ENCODE peak calls at places on chromosomes 7 and 10, in four cellular contexts. One of them, this sample, is unnamed.

GRCh38 chr7:156979711-156980110 is 30.2 kb downstream of the NOM1 start:
- DNase-seq in retinal pigment epithelial cell: no peak
- DNase-seq in neural progenitor cell: no peak
- DNase-seq in sigmoid colon: no peak
- DNase-seq in this sample: no peak

GRCh38 chr7:112540839-112541577 is 60.2 kb downstream of the LSMEM1 start:
- DNase-seq in retinal pigment epithelial cell: no peak
- DNase-seq in neural progenitor cell: no peak
- DNase-seq in sigmoid colon: no peak
- DNase-seq in this sample: no peak

GRCh38 chr10:101166430-101166829 is 35.3 kb downstream of the TLX1 start:
- DNase-seq in retinal pigment epithelial cell: no peak
- DNase-seq in neural progenitor cell: no peak
- DNase-seq in sigmoid colon: no peak
- DNase-seq in this sample: no peak

GRCh38 chr7:105621617-105622016 is 40.3 kb upstream of the EFCAB10 start:
- DNase-seq in retinal pigment epithelial cell: no peak
- DNase-seq in neural progenitor cell: no peak
- DNase-seq in sigmoid colon: peak; percentile 89
- DNase-seq in this sample: peak; percentile 35

GRCh38 chr10:117860135-117860534 is 186.6 kb downstream of the RAB11FIP2 start:
- DNase-seq in retinal pigment epithelial cell: no peak
- DNase-seq in neural progenitor cell: no peak
- DNase-seq in sigmoid colon: no peak
- DNase-seq in this sample: no peak

GRCh38 chr7:40234046-40234445 is 99.2 kb downstream of the SUGCT start:
- DNase-seq in retinal pigment epithelial cell: no peak
- DNase-seq in neural progenitor cell: no peak
- DNase-seq in sigmoid colon: no peak
- DNase-seq in this sample: no peak

GRCh38 chr7:23067271-23067670 is 38.3 kb upstream of the KLHL7 start:
- DNase-seq in retinal pigment epithelial cell: no peak
- DNase-seq in neural progenitor cell: no peak
- DNase-seq in sigmoid colon: no peak
- DNase-seq in this sample: peak; percentile 55

GRCh38 chr10:92111336-92111939 is 179.4 kb downstream of the CPEB3 start:
- DNase-seq in retinal pigment epithelial cell: no peak
- DNase-seq in neural progenitor cell: no peak
- DNase-seq in sigmoid colon: no peak
- DNase-seq in this sample: no peak

GRCh38 chr7:94190599-94191061 is 186.5 kb upstream of the BET1 start:
- DNase-seq in retinal pigment epithelial cell: peak; percentile 97
- DNase-seq in neural progenitor cell: no peak
- DNase-seq in sigmoid colon: no peak
- DNase-seq in this sample: peak; percentile 97

GRCh38 chr10:21402606-21403083 is 122.8 kb downstream of the SKIDA1 start:
- DNase-seq in retinal pigment epithelial cell: peak; percentile 71
- DNase-seq in neural progenitor cell: no peak
- DNase-seq in sigmoid colon: no peak
- DNase-seq in this sample: peak; percentile 32

GRCh38 chr7:28547115-28547514 is 134.8 kb downstream of the CREB5 start:
- DNase-seq in retinal pigment epithelial cell: no peak
- DNase-seq in neural progenitor cell: no peak
- DNase-seq in sigmoid colon: no peak
- DNase-seq in this sample: no peak

GRCh38 chr7:155788616-155789000 is 23.7 kb downstream of the SHH start:
- DNase-seq in retinal pigment epithelial cell: no peak
- DNase-seq in neural progenitor cell: no peak
- DNase-seq in sigmoid colon: peak; percentile 51
- DNase-seq in this sample: no peak

GRCh38 chr7:6256709-6257535 is 15.5 kb downstream of the CYTH3 start:
- DNase-seq in retinal pigment epithelial cell: no peak
- DNase-seq in neural progenitor cell: no peak
- DNase-seq in sigmoid colon: no peak
- DNase-seq in this sample: peak; percentile 82

GRCh38 chr10:83801983-83802382 is 337.3 kb upstream of the GHITM start:
- DNase-seq in retinal pigment epithelial cell: no peak
- DNase-seq in neural progenitor cell: peak; percentile 8
- DNase-seq in sigmoid colon: no peak
- DNase-seq in this sample: no peak

GRCh38 chr7:131057524-131058065 is 270.1 kb upstream of the MKLN1 start:
- DNase-seq in retinal pigment epithelial cell: no peak
- DNase-seq in neural progenitor cell: no peak
- DNase-seq in sigmoid colon: no peak
- DNase-seq in this sample: no peak

GRCh38 chr7:4006687-4007086 is 675.4 kb upstream of the FOXK1 start:
- DNase-seq in retinal pigment epithelial cell: no peak
- DNase-seq in neural progenitor cell: peak; percentile 44
- DNase-seq in sigmoid colon: peak; percentile 28
- DNase-seq in this sample: no peak

GRCh38 chr7:21383217-21383832 is 44.6 kb upstream of the SP4 start:
- DNase-seq in retinal pigment epithelial cell: no peak
- DNase-seq in neural progenitor cell: no peak
- DNase-seq in sigmoid colon: no peak
- DNase-seq in this sample: no peak

GRCh38 chr10:58967551-58968418 is 208.7 kb upstream of the PHYHIPL start:
- DNase-seq in retinal pigment epithelial cell: no peak
- DNase-seq in neural progenitor cell: peak; percentile 85
- DNase-seq in sigmoid colon: no peak
- DNase-seq in this sample: peak; percentile 20

GRCh38 chr10:51915031-51915542 is 215.7 kb upstream of the CSTF2T start:
- DNase-seq in retinal pigment epithelial cell: no peak
- DNase-seq in neural progenitor cell: no peak
- DNase-seq in sigmoid colon: no peak
- DNase-seq in this sample: no peak

GRCh38 chr7:101128040-101128834 is 1.3 kb downstream of the SERPINE1 start:
- DNase-seq in retinal pigment epithelial cell: no peak
- DNase-seq in neural progenitor cell: no peak
- DNase-seq in sigmoid colon: no peak
- DNase-seq in this sample: peak; percentile 29

GRCh38 chr7:157715071-157715937 is 378.5 kb downstream of the DNAJB6 start:
- DNase-seq in retinal pigment epithelial cell: no peak
- DNase-seq in neural progenitor cell: no peak
- DNase-seq in sigmoid colon: peak; percentile 44
- DNase-seq in this sample: no peak

GRCh38 chr7:18354686-18355085 is 140.9 kb upstream of the HDAC9 start:
- DNase-seq in retinal pigment epithelial cell: no peak
- DNase-seq in neural progenitor cell: no peak
- DNase-seq in sigmoid colon: no peak
- DNase-seq in this sample: no peak

GRCh38 chr7:45921699-45922519 is 837 bp upstream of the IGFBP3 start:
- DNase-seq in retinal pigment epithelial cell: peak; percentile 28
- DNase-seq in neural progenitor cell: peak; percentile 88
- DNase-seq in sigmoid colon: no peak
- DNase-seq in this sample: peak; percentile 89

GRCh38 chr7:118642396-118642795 is 417.9 kb downstream of the ANKRD7 start:
- DNase-seq in retinal pigment epithelial cell: no peak
- DNase-seq in neural progenitor cell: no peak
- DNase-seq in sigmoid colon: no peak
- DNase-seq in this sample: no peak

DNA sequence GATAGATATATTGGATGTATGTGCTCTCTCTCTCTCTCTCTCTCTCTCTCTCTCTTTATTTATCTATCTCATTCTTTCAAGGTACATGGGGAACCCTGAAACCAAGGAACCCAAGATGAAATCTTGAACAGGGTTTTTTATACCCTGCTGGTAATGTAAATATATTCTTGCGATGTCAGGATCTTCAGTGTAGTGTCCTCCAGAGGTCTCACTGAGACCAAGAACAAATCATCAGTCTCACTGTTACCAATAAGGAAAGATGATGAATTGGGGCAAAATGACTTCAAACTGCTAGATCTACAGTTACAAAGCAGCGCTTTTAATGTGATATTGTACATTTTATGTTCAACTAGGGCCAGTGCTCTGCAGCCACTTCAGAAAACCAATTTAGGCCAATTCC is 423.5 kb downstream of the ANKRD7 start:
- DNase-seq in retinal pigment epithelial cell: no peak
- DNase-seq in neural progenitor cell: no peak
- DNase-seq in sigmoid colon: no peak
- DNase-seq in this sample: no peak
- TF ChIP-seq CTCF in retinal pigment epithelial cell: no peak
- TF ChIP-seq CTCF in neural progenitor cell: no peak
- TF ChIP-seq CTCF in sigmoid colon: no peak
- TF ChIP-seq CTCF in this sample: no peak

DNA sequence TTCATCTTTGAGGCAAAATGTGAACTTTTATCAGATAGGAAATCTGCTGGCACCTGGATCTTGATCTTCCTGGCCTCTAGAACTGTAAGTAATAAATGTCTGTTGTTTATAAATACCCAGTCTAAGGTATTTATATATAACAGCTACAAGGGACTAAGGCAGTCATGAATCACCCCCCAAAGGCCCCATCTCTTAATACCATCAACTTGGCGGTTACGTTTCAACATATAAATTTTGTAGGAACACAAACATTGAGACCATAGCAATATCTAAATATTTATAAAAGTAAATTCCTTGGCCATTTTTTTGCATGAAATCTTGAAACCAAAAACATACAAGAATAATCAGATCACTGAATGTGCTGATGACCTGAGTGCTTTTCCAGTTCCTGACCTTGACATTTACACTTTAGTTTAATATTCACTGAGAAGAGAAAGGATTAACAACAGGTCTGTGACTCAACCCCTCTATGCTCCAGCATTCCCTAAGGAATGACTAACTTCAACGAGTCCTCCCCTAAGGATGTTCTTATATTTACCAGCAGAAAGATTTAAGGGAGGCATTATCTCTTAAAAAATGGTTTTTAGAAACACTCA is 1438.5 kb upstream of the CELF2 start:
- DNase-seq in retinal pigment epithelial cell: no peak
- DNase-seq in neural progenitor cell: no peak
- DNase-seq in sigmoid colon: no peak
- DNase-seq in this sample: no peak
- TF ChIP-seq CTCF in retinal pigment epithelial cell: no peak
- TF ChIP-seq CTCF in neural progenitor cell: no peak
- TF ChIP-seq CTCF in sigmoid colon: no peak
- TF ChIP-seq CTCF in this sample: no peak

GRCh38 chr10:27614776-27615175 is 110.7 kb downstream of the RAB18 start:
- DNase-seq in retinal pigment epithelial cell: no peak
- DNase-seq in neural progenitor cell: no peak
- DNase-seq in sigmoid colon: no peak
- DNase-seq in this sample: no peak
- TF ChIP-seq CTCF in retinal pigment epithelial cell: no peak
- TF ChIP-seq CTCF in neural progenitor cell: no peak
- TF ChIP-seq CTCF in sigmoid colon: no peak
- TF ChIP-seq CTCF in this sample: no peak

GRCh38 chr10:124533266-124533665 is 71.6 kb downstream of the LHPP start:
- DNase-seq in retinal pigment epithelial cell: no peak
- DNase-seq in neural progenitor cell: no peak
- DNase-seq in sigmoid colon: no peak
- DNase-seq in this sample: no peak

GRCh38 chr10:124532788-124533187 is 71.2 kb downstream of the LHPP start:
- DNase-seq in retinal pigment epithelial cell: no peak
- DNase-seq in neural progenitor cell: no peak
- DNase-seq in sigmoid colon: no peak
- DNase-seq in this sample: no peak

GRCh38 chr10:124535731-124536495 is 74.3 kb downstream of the LHPP start:
- DNase-seq in retinal pigment epithelial cell: no peak
- DNase-seq in neural progenitor cell: no peak
- DNase-seq in sigmoid colon: no peak
- DNase-seq in this sample: no peak

GRCh38 chr10:124534821-124535601 is 73.4 kb downstream of the LHPP start:
- DNase-seq in retinal pigment epithelial cell: no peak
- DNase-seq in neural progenitor cell: no peak
- DNase-seq in sigmoid colon: no peak
- DNase-seq in this sample: no peak

DNA sequence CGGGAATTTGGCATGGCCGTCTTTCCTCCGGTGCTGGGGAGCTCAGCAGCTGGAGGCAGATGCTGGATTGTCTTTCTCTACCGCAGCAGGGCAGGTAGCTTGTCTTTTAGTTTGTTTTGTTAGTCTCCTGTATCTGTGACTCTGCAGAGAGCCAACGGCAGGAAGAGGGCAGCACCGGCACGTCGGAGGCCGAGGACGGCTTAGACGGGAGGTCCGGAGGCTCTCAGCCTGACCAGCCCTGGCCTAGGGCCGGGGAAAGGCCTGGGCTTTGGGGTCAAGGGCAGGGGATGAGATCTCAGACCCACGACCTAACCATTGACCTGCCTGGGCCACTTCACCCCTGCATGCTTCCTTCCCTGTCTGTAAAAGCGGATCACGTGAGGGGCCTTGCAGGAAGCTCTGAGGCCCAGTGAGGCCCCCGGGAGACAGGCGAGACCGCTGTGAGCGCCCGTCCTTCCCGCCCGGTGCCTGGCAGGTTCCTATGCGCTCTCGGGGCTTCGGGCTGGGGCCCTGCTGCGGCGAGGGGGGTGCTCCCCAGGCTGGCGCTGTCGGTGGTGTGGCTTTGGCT is 72.7 kb downstream of the LHPP start:
- DNase-seq in retinal pigment epithelial cell: no peak
- DNase-seq in neural progenitor cell: peak; percentile 60
- DNase-seq in sigmoid colon: peak; percentile 82
- DNase-seq in this sample: no peak
- TF ChIP-seq CTCF in retinal pigment epithelial cell: peak; percentile 40
- TF ChIP-seq CTCF in neural progenitor cell: peak; percentile 54
- TF ChIP-seq CTCF in sigmoid colon: no peak
- TF ChIP-seq CTCF in this sample: peak; percentile 49

DNA sequence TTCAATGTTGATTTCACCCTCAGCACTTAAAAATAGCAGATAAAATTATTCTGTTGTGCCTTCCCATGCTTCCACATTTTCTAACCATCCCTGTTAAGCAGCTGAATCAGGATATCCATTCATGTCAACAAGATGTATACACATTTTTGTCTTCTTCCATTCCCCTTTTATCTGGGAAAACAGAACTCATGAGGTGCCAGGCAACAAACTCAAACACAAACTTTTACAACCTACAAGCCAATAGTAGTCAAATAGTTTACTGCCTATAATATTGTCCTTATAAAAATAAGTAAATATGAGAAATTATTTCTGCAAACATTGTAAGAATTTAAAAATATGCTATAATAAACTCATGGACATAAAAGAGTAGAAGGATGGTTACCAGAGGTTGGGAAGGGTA is 1569.8 kb downstream of the REEP3 start:
- DNase-seq in retinal pigment epithelial cell: no peak
- DNase-seq in neural progenitor cell: no peak
- DNase-seq in sigmoid colon: no peak
- DNase-seq in this sample: no peak
- TF ChIP-seq CTCF in retinal pigment epithelial cell: no peak
- TF ChIP-seq CTCF in neural progenitor cell: no peak
- TF ChIP-seq CTCF in sigmoid colon: no peak
- TF ChIP-seq CTCF in this sample: no peak

This sample was measured in foreskin fibroblast.